ENCODE peak calls at places on chromosomes 12 and 14, in six cellular contexts. L is heart right ventricle, A is fibroblast of lung, D is breast epithelium, H is cardiac muscle cell, K is MM.1S. X is an unnamed sample.

GRCh38 chr14:50835280-50835679 is 4.3 kb upstream of the NIN start:
- DNase-seq in A (peak), H (no peak), D (no peak), L (no peak), K (peak), X (no peak)

GRCh38 chr14:23532658-23533057 is 18.9 kb downstream of the ZFHX2 start:
- DNase-seq in L (no peak), K (no peak), D (no peak), H (no peak), A (no peak), X (no peak)

GRCh38 chr12:8018666-8019581 is 13.6 kb upstream of the FOXJ2 start:
- DNase-seq in D (no peak), A (peak), H (peak), L (no peak), K (peak), X (peak)

GRCh38 chr14:87260460-87260859 is 732.5 kb downstream of the GALC start:
- DNase-seq in D (no peak), K (no peak), L (no peak), H (no peak), A (no peak), X (no peak)

GRCh38 chr12:125417446-125417845 is 352.2 kb downstream of the AACS start:
- DNase-seq in L (no peak), K (no peak), H (no peak), A (no peak), D (no peak), X (no peak)

GRCh38 chr14:102545461-102546265 is 36.1 kb upstream of the ANKRD9 start:
- DNase-seq in A (no peak), L (no peak), K (no peak), H (no peak), D (no peak), X (peak)

GRCh38 chr12:89709994-89710872 is 1.6 kb upstream of the ATP2B1 start:
- DNase-seq in H (no peak), D (peak), K (no peak), A (no peak), L (peak), X (peak)

GRCh38 chr14:96098309-96098998 is 59.3 kb downstream of the C14orf132 start:
- DNase-seq in H (peak), D (no peak), L (no peak), K (peak), A (peak), X (peak)

GRCh38 chr14:78043349-78043748 is 126.8 kb upstream of the NRXN3 start:
- DNase-seq in L (no peak), K (no peak), D (no peak), A (no peak), H (no peak), X (no peak)

GRCh38 chr12:20366776-20367409 is 1.4 kb upstream of the PDE3A start:
- DNase-seq in L (no peak), D (no peak), K (no peak), A (no peak), H (no peak), X (no peak)

GRCh38 chr12:56053407-56053893 is 11.7 kb downstream of the RPS26 start:
- DNase-seq in A (no peak), H (no peak), K (no peak), L (no peak), D (no peak), X (no peak)

GRCh38 chr12:99619389-99620158 is 28.0 kb upstream of the GARIN6 start:
- DNase-seq in A (peak), D (no peak), L (no peak), H (peak), K (peak), X (peak)

GRCh38 chr14:32816588-32816987 is 122.1 kb upstream of the NPAS3 start:
- DNase-seq in H (no peak), L (no peak), A (no peak), K (no peak), D (no peak), X (no peak)

GRCh38 chr12:59182191-59182590 is 261.9 kb upstream of the LRIG3 start:
- DNase-seq in K (peak), A (peak), L (no peak), H (no peak), D (no peak), X (no peak)

GRCh38 chr12:99386907-99387306 is 260.6 kb upstream of the GARIN6 start:
- DNase-seq in H (peak), K (peak), D (no peak), A (peak), L (no peak), X (no peak)

GRCh38 chr12:118035194-118036041 is 18.9 kb downstream of the RFC5 start:
- DNase-seq in H (no peak), A (peak), K (peak), D (no peak), L (no peak), X (peak)

GRCh38 chr14:61213930-61214329 is 67.2 kb downstream of the TMEM30B start:
- DNase-seq in A (no peak), L (no peak), K (no peak), D (no peak), H (no peak), X (no peak)

GRCh38 chr12:122031342-122032216 is 9.9 kb downstream of the BCL7A start:
- DNase-seq in A (no peak), H (peak), L (no peak), K (peak), D (no peak), X (peak)

GRCh38 chr14:76762617-76763361 is 1.5 kb downstream of the VASH1 start:
- DNase-seq in L (no peak), D (no peak), K (no peak), H (no peak), A (no peak), X (no peak)

GRCh38 chr14:63283501-63284248 is 35.1 kb downstream of the GPHB5 start:
- DNase-seq in K (no peak), H (peak), D (no peak), A (no peak), L (no peak), X (no peak)

GRCh38 chr12:40469736-40470135 is 222.5 kb upstream of the CNTN1 start:
- DNase-seq in K (no peak), H (no peak), A (no peak), D (no peak), L (no peak), X (no peak)

GRCh38 chr14:83085141-83085540 is 1551.5 kb upstream of the SEL1L start:
- DNase-seq in A (no peak), D (no peak), H (no peak), K (no peak), L (no peak), X (no peak)

GRCh38 chr12:131608740-131609665 is 101.9 kb upstream of the SFSWAP start:
- DNase-seq in A (peak), H (peak), L (peak), D (peak), K (no peak), X (peak)

GRCh38 chr12:24838531-24838950 is 110.4 kb downstream of the BCAT1 start:
- DNase-seq in H (no peak), L (peak), D (no peak), A (peak), K (peak), X (no peak)

GRCh38 chr14:89007906-89008305 is 183.5 kb downstream of the TTC8 start:
- DNase-seq in D (no peak), K (no peak), A (no peak), H (no peak), L (no peak), X (no peak)

GRCh38 chr14:89702151-89702936 is 252.2 kb downstream of the EFCAB11 start:
- DNase-seq in L (peak), A (peak), H (peak), K (no peak), D (no peak), X (no peak)

GRCh38 chr12:15631007-15631715 is 158.0 kb downstream of the EPS8 start:
- DNase-seq in L (no peak), D (no peak), K (no peak), A (no peak), H (no peak), X (no peak)

GRCh38 chr14:63891148-63891964 is 38.6 kb downstream of the SYNE2 start:
- DNase-seq in A (no peak), K (no peak), L (peak), D (no peak), H (no peak), X (no peak)

GRCh38 chr12:39626033-39626814 is 6.6 kb upstream of the ABCD2 start:
- DNase-seq in K (no peak), L (no peak), H (no peak), A (no peak), D (no peak), X (no peak)

GRCh38 chr14:65492277-65492676 is 79.7 kb downstream of the FUT8 start:
- DNase-seq in K (no peak), A (no peak), H (no peak), D (no peak), L (no peak), X (no peak)

GRCh38 chr14:25007832-25008231 is 42.1 kb downstream of the STXBP6 start:
- DNase-seq in A (no peak), L (peak), H (no peak), K (no peak), D (no peak), X (no peak)

GRCh38 chr14:39229222-39229543 is 4.5 kb upstream of the MIA2 start:
- DNase-seq in K (no peak), L (no peak), H (no peak), D (no peak), A (peak), X (no peak)

GRCh38 chr12:43306066-43306465 is 245.9 kb downstream of the ADAMTS20 start:
- DNase-seq in K (no peak), L (no peak), A (peak), H (no peak), D (no peak), X (no peak)

GRCh38 chr12:53102883-53103807 is at the start of gene SOAT2:
- DNase-seq in D (no peak), H (peak), K (peak), A (no peak), L (no peak), X (no peak)

GRCh38 chr12:53100466-53101151 is 2.7 kb upstream of the SOAT2 start:
- DNase-seq in D (no peak), A (no peak), K (no peak), H (no peak), L (no peak), X (no peak)

GRCh38 chr12:53103860-53104305 is 597 bp downstream of the SOAT2 start:
- DNase-seq in L (no peak), D (no peak), A (no peak), H (no peak), K (peak), X (no peak)

GRCh38 chr12:53101266-53101665 is 2.0 kb upstream of the SOAT2 start:
- DNase-seq in H (no peak), K (no peak), L (no peak), D (no peak), A (no peak), X (no peak)

GRCh38 chr12:53101931-53102781 is 1.1 kb upstream of the SOAT2 start:
- DNase-seq in H (no peak), A (no peak), K (peak), L (no peak), D (no peak), X (peak)
- H3K27ac ChIP-seq in H (peak), A (no peak), K (peak), L (no peak), D (no peak), X (peak)

GRCh38 chr12:64699504-64700115 is 59.6 kb downstream of the GNS start:
- DNase-seq in L (no peak), H (no peak), K (no peak), A (no peak), D (no peak), X (no peak)

GRCh38 chr12:64695550-64695949 is 63.7 kb downstream of the GNS start:
- DNase-seq in H (no peak), D (no peak), L (no peak), K (no peak), A (no peak), X (no peak)

GRCh38 chr12:64694130-64695078 is 64.8 kb downstream of the GNS start:
- DNase-seq in A (no peak), K (no peak), L (no peak), H (no peak), D (no peak), X (no peak)

GRCh38 chr12:64691793-64692583 is 67.2 kb downstream of the GNS start:
- DNase-seq in A (no peak), H (no peak), K (no peak), L (no peak), D (no peak), X (no peak)

DNA sequence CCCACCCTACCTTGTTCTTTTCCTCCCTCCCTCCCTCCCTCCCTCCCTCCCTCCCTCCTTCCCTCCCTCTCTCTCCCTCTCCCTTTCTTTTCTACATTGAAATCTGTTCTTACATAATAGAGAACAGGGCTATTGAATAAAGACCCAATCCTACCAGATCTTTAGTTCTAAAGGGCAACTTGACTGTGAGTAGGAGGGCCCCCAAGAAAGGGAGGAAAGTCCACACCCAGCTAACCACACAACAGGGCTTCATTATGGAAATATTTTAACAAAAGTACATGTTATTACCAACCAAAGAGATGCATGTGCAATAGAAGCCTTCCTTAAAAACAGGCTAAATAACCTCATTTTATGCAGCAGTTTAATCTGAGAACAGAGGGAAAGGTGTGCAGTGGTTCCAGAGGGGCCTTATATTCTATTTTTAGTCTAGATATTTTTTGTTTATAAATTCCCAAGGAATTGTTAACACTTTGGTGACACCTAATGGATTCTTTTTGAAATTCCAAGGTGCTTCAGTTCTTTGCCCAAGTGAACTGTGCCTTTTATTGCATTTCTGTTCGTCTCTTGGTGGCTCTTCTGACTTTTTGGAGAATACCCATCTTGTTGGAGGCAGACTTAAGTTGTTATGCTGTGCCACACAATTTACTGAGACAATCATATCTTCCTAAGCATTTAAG is 63.0 kb downstream of the GNS start:
- DNase-seq in L (no peak), K (no peak), D (no peak), H (peak), A (peak), X (no peak)
- TF ChIP-seq CTCF in L (no peak), K (no peak), D (peak), H (peak), A (peak), X (no peak)

GRCh38 chr12:2034633-2035420 is 18.0 kb upstream of the CACNA1C start:
- DNase-seq in H (peak), A (peak), K (peak), L (peak), D (peak), X (peak)
- H3K4me3 ChIP-seq in H (no peak), A (peak), K (peak), L (peak), D (peak), X (peak)

GRCh38 chr12:124296916-124297351 is 2.0 kb downstream of the RFLNA start:
- DNase-seq in A (no peak), H (no peak), K (no peak), L (no peak), D (no peak), X (no peak)
- H3K27ac ChIP-seq in A (no peak), H (no peak), K (no peak), L (no peak), D (peak), X (no peak)

GRCh38 chr14:74945261-74945851 is 10.0 kb downstream of the PGF start:
- DNase-seq in K (peak), L (no peak), A (no peak), H (peak), D (no peak), X (peak)
- TF ChIP-seq CTCF in K (peak), L (no peak), A (peak), H (peak), D (peak), X (peak)

DNA sequence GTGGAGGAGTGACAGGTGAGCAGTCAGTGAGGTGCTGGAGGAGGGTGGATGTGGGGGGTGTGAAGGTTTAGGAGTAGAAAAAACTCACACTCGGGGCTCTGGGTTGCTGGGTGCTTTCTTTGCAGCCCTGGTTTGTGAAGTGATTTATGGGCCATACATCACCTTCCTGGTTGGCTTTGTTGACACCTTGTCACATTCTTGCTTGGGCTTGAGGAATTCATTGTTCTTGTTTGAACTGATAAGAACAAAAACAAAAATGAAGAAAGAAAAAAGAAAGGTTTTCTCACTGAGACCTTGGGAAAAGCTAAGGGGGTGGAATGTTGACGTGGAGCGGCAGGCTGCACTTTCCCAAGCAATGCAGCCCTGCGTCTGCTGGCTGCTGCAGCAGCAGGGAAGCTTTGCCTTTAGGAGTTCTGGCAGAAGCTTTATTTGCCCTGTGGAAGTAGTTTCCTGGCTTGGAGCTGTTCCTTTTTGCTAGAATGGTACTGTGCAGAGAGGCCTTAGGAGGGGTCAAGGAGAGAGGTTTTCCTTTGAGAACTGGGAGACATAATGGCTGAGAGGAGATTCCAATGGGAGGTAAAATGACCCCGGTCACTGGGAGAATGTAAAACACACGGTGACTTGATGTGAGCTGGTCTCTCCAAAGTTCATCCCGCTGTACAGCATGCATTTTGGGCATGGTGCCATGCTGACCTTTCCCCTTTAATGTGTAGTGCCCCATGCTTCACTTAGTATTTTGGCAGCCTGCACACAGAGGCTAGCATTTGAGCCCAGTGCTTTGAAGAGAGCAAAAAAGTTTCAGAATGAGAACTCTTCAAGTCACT is 52.8 kb downstream of the HMGA2 start:
- DNase-seq in D (no peak), H (peak), A (peak), K (no peak), L (no peak), X (no peak)
- H3K4me3 ChIP-seq in D (no peak), H (no peak), A (no peak), K (no peak), L (no peak), X (no peak)

GRCh38 chr12:2619136-2619535 is 175.6 kb upstream of the FKBP4 start:
- DNase-seq in D (no peak), H (no peak), L (no peak), A (no peak), K (no peak), X (no peak)

GRCh38 chr12:2625267-2625666 is 169.5 kb upstream of the FKBP4 start:
- DNase-seq in L (no peak), K (no peak), D (no peak), A (no peak), H (no peak), X (no peak)

GRCh38 chr12:2624543-2625266 is 170.1 kb upstream of the FKBP4 start:
- DNase-seq in K (no peak), A (no peak), D (peak), H (peak), L (no peak), X (peak)

GRCh38 chr12:2623472-2623871 is 171.3 kb upstream of the FKBP4 start:
- DNase-seq in L (no peak), D (no peak), H (no peak), K (no peak), A (no peak), X (no peak)

GRCh38 chr12:2622460-2622859 is 172.3 kb upstream of the FKBP4 start:
- DNase-seq in K (no peak), L (no peak), D (no peak), A (no peak), H (no peak), X (no peak)
- H3K27ac ChIP-seq in K (no peak), L (no peak), D (no peak), A (no peak), H (no peak), X (no peak)

GRCh38 chr14:92993302-92993701 is 70.4 kb downstream of the CHGA start:
- DNase-seq in L (peak), H (no peak), A (no peak), K (no peak), D (no peak), X (no peak)
- TF ChIP-seq CTCF in L (no peak), H (no peak), A (no peak), K (no peak), D (no peak), X (no peak)